ENCODE peak calls at places on chromosomes 5 and 9, in ten cellular contexts. Q is dorsolateral prefrontal cortex; E is C1 segment of cervical spinal cord; W is activated CD8-positive, alpha-beta T cell treated with anti-CD3 and anti-CD28 coated beads, Interleukin-2, amount 10 ng/mL, durations not matched to agents 7 days and 5 days; B is pons; G is ELF-1; V is kidney glomerular epithelial cell; O is pancreas; N is stimulated activated CD4-positive, alpha-beta T cell treated with anti-CD3 and anti-CD28 coated beads, Interleukin-2, amount 100 ng/mL, for 48 hours; F is Right ventricle myocardium superior. P is an unnamed sample.
A peak's percentile ranks its signal among the peaks of the same experiment; 100 is the strongest.

GRCh38 chr5:40619406-40619805 is 60.3 kb upstream of the PTGER4 start:
- DNase-seq in Q (no peak), E (no peak), W (no peak), B (no peak), G (no peak), V (peak; percentile 16), O (no peak), N (no peak), F (no peak), P (no peak)

GRCh38 chr9:127065592-127065991 is 56.8 kb downstream of the ANGPTL2 start:
- DNase-seq in Q (no peak), E (no peak), W (no peak), B (no peak), G (no peak), V (no peak), O (no peak), N (no peak), F (no peak), P (no peak)

GRCh38 chr5:160352308-160352707 is 18.1 kb downstream of the C1QTNF2 start:
- DNase-seq in Q (no peak), E (no peak), W (no peak), B (no peak), G (no peak), V (no peak), O (no peak), N (no peak), F (no peak), P (no peak)

GRCh38 chr9:131747352-131747751 is 7.5 kb upstream of the RAPGEF1 start:
- DNase-seq in Q (no peak), E (no peak), W (peak; percentile 61), B (peak; percentile 89), G (peak; percentile 49), V (peak; percentile 28), O (no peak), N (no peak), F (peak; percentile 52), P (no peak)

GRCh38 chr9:18692240-18692639 is 218.3 kb downstream of the ADAMTSL1 start:
- DNase-seq in Q (no peak), E (no peak), W (no peak), B (no peak), G (no peak), V (no peak), O (no peak), N (no peak), F (no peak), P (no peak)

GRCh38 chr5:150217041-150217440 is 27.2 kb downstream of the SLC6A7 start:
- DNase-seq in Q (no peak), E (no peak), W (no peak), B (no peak), G (no peak), V (no peak), O (no peak), N (no peak), F (no peak), P (no peak)

GRCh38 chr5:129379406-129379805 is 80.7 kb upstream of the ADAMTS19 start:
- DNase-seq in Q (no peak), E (no peak), W (no peak), B (no peak), G (peak; percentile 47), V (no peak), O (no peak), N (no peak), F (no peak), P (no peak)

GRCh38 chr9:88965473-88965872 is 25.8 kb upstream of the S1PR3 start:
- DNase-seq in Q (no peak), E (no peak), W (no peak), B (no peak), G (no peak), V (no peak), O (no peak), N (no peak), F (peak; percentile 54), P (no peak)

GRCh38 chr9:86636051-86636450 is 281.8 kb upstream of the TUT7 start:
- DNase-seq in Q (no peak), E (no peak), W (no peak), B (no peak), G (no peak), V (no peak), O (no peak), N (no peak), F (no peak), P (no peak)

GRCh38 chr5:108688487-108688886 is 59.2 kb upstream of the FER start:
- DNase-seq in Q (no peak), E (no peak), W (no peak), B (no peak), G (no peak), V (no peak), O (no peak), N (no peak), F (no peak), P (no peak)

GRCh38 chr5:125042243-125042887 is 295.9 kb upstream of the ZNF608 start:
- DNase-seq in Q (no peak), E (no peak), W (no peak), B (no peak), G (no peak), V (no peak), O (no peak), N (no peak), F (no peak), P (no peak)

GRCh38 chr5:113117543-113118110 is 141.0 kb downstream of the DCP2 start:
- DNase-seq in Q (no peak), E (no peak), W (no peak), B (no peak), G (no peak), V (no peak), O (no peak), N (no peak), F (no peak), P (no peak)

GRCh38 chr5:173324115-173325001 is 3.9 kb downstream of the STC2 start:
- DNase-seq in Q (peak; percentile 80), E (peak; percentile 70), W (no peak), B (peak; percentile 79), G (no peak), V (no peak), O (peak; percentile 90), N (no peak), F (peak; percentile 95), P (no peak)

GRCh38 chr5:90547072-90547536 is 11.5 kb upstream of the ADGRV1 start:
- DNase-seq in Q (no peak), E (no peak), W (no peak), B (peak; percentile 27), G (no peak), V (no peak), O (no peak), N (no peak), F (no peak), P (no peak)

GRCh38 chr5:176762489-176762888 is 47.9 kb upstream of the UNC5A start:
- DNase-seq in Q (no peak), E (no peak), W (no peak), B (no peak), G (no peak), V (no peak), O (no peak), N (no peak), F (no peak), P (no peak)

GRCh38 chr5:44774279-44774880 is 34.4 kb upstream of the MRPS30 start:
- DNase-seq in Q (no peak), E (no peak), W (no peak), B (peak; percentile 78), G (peak; percentile 11), V (peak; percentile 30), O (no peak), N (no peak), F (no peak), P (peak; percentile 32)

GRCh38 chr5:9507974-9508373 is 37.9 kb downstream of the SEMA5A start:
- DNase-seq in Q (no peak), E (no peak), W (no peak), B (no peak), G (no peak), V (peak; percentile 8), O (no peak), N (no peak), F (no peak), P (no peak)

GRCh38 chr5:78429332-78429849 is 69.0 kb downstream of the SCAMP1 start:
- DNase-seq in Q (no peak), E (no peak), W (no peak), B (no peak), G (no peak), V (no peak), O (no peak), N (no peak), F (no peak), P (no peak)

GRCh38 chr5:59119480-59119879 is 536.6 kb downstream of the RAB3C start:
- DNase-seq in Q (no peak), E (no peak), W (no peak), B (no peak), G (no peak), V (no peak), O (no peak), N (no peak), F (no peak), P (no peak)

GRCh38 chr9:6096821-6097220 is 81.4 kb upstream of the RANBP6 start:
- DNase-seq in Q (no peak), E (no peak), W (no peak), B (no peak), G (no peak), V (peak; percentile 92), O (no peak), N (no peak), F (no peak), P (no peak)

GRCh38 chr9:32486839-32487562 is 39.0 kb downstream of the RIGI start:
- DNase-seq in Q (no peak), E (no peak), W (no peak), B (no peak), G (no peak), V (no peak), O (no peak), N (no peak), F (no peak), P (no peak)

GRCh38 chr5:157528036-157528632 is 47.4 kb downstream of the ADAM19 start:
- DNase-seq in Q (peak; percentile 41), E (no peak), W (no peak), B (no peak), G (peak; percentile 22), V (no peak), O (no peak), N (no peak), F (no peak), P (no peak)

GRCh38 chr9:98983295-98984268 is 39.9 kb downstream of the COL15A1 start:
- DNase-seq in Q (no peak), E (no peak), W (no peak), B (no peak), G (no peak), V (no peak), O (no peak), N (no peak), F (no peak), P (no peak)

GRCh38 chr9:114805670-114806551 is at the start of gene TNFSF15:
- DNase-seq in Q (no peak), E (no peak), W (peak; percentile 40), B (peak; percentile 31), G (peak; percentile 62), V (peak; percentile 30), O (peak; percentile 63), N (peak; percentile 11), F (peak; percentile 40), P (no peak)

GRCh38 chr5:158272409-158272808 is 413.5 kb upstream of the CLINT1 start:
- DNase-seq in Q (no peak), E (no peak), W (no peak), B (no peak), G (no peak), V (no peak), O (no peak), N (no peak), F (no peak), P (no peak)

GRCh38 chr9:136243631-136244030 is 2.0 kb downstream of the QSOX2 start:
- DNase-seq in Q (no peak), E (no peak), W (no peak), B (no peak), G (no peak), V (no peak), O (no peak), N (no peak), F (no peak), P (no peak)

GRCh38 chr9:134089972-134090371 is 22.1 kb upstream of the BRD3 start:
- DNase-seq in Q (no peak), E (no peak), W (no peak), B (no peak), G (no peak), V (no peak), O (no peak), N (no peak), F (no peak), P (no peak)

GRCh38 chr9:90175257-90175656 is 467.4 kb downstream of the DIRAS2 start:
- DNase-seq in Q (no peak), E (no peak), W (no peak), B (no peak), G (no peak), V (no peak), O (no peak), N (no peak), F (no peak), P (no peak)

P was measured in Panc1.